ENCODE peak calls at places on chromosomes 5 and 9, in seven cellular contexts. V is HFFc6; E is cardiac fibroblast; I is dorsolateral prefrontal cortex; M is CD8-positive, alpha-beta T cell; S is AG09319; T is hepatocyte. N is an unnamed sample.

GRCh38 chr9:109052416-109052815 is 39.1 kb upstream of the CTNNAL1 start:
- DNase-seq in V (peak), E (peak), I (no peak), M (no peak), S (peak), T (no peak), N (no peak)

GRCh38 chr5:92777421-92777820 is 803.6 kb downstream of the NR2F1-AS1 start:
- DNase-seq in V (no peak), E (no peak), I (no peak), M (no peak), S (no peak), T (no peak), N (no peak)

GRCh38 chr9:105694320-105694847 is at the start of gene TMEM38B:
- DNase-seq in V (peak), E (peak), I (peak), M (peak), S (peak), T (peak), N (peak)

GRCh38 chr9:135608999-135609317 is 30.4 kb downstream of the GLT6D1 start:
- DNase-seq in V (no peak), E (no peak), I (no peak), M (no peak), S (no peak), T (no peak), N (no peak)

GRCh38 chr9:128818839-128819715 is 777 bp downstream of the ENDOG start:
- DNase-seq in V (no peak), E (peak), I (peak), M (peak), S (no peak), T (peak), N (peak)

GRCh38 chr5:140175367-140176027 is 509 bp downstream of the CYSTM1 start:
- DNase-seq in V (peak), E (peak), I (peak), M (peak), S (no peak), T (peak), N (peak)

GRCh38 chr5:1003296-1003937 is 5.2 kb upstream of the NKD2 start:
- DNase-seq in V (no peak), E (no peak), I (no peak), M (no peak), S (no peak), T (peak), N (peak)

GRCh38 chr5:128349044-128349629 is 188.9 kb downstream of the FBN2 start:
- DNase-seq in V (no peak), E (no peak), I (no peak), M (no peak), S (no peak), T (peak), N (peak)

GRCh38 chr5:101590384-101590783 is 687.3 kb upstream of the ST8SIA4 start:
- DNase-seq in V (no peak), E (no peak), I (no peak), M (no peak), S (no peak), T (no peak), N (peak)

GRCh38 chr9:126151031-126151670 is 175.5 kb upstream of the MVB12B start:
- DNase-seq in V (no peak), E (peak), I (peak), M (no peak), S (no peak), T (no peak), N (no peak)

GRCh38 chr9:86960938-86961337 is 13.6 kb upstream of the GAS1 start:
- DNase-seq in V (no peak), E (no peak), I (no peak), M (no peak), S (no peak), T (no peak), N (no peak)

GRCh38 chr5:76602094-76602726 is 21.0 kb downstream of the F2RL2 start:
- DNase-seq in V (no peak), E (peak), I (no peak), M (no peak), S (no peak), T (no peak), N (no peak)

GRCh38 chr5:172574845-172575170 is 66.3 kb upstream of the NEURL1B start:
- DNase-seq in V (no peak), E (no peak), I (no peak), M (no peak), S (no peak), T (no peak), N (no peak)

GRCh38 chr5:14871084-14871572 is 450 bp downstream of the ANKH start:
- DNase-seq in V (no peak), E (no peak), I (no peak), M (peak), S (no peak), T (peak), N (peak)

GRCh38 chr5:10303699-10304170 is 4.0 kb downstream of the CMBL start:
- DNase-seq in V (no peak), E (no peak), I (no peak), M (no peak), S (no peak), T (no peak), N (no peak)

GRCh38 chr5:318931-319601 is 2.4 kb upstream of the AHRR start:
- DNase-seq in V (no peak), E (no peak), I (no peak), M (no peak), S (no peak), T (no peak), N (no peak)

GRCh38 chr9:27673626-27674025 is 100.3 kb upstream of the C9orf72 start:
- DNase-seq in V (no peak), E (no peak), I (no peak), M (no peak), S (no peak), T (no peak), N (no peak)

GRCh38 chr9:123611228-123611627 is 255.2 kb downstream of the CRB2 start:
- DNase-seq in V (peak), E (peak), I (no peak), M (no peak), S (peak), T (no peak), N (no peak)

GRCh38 chr5:15740383-15740782 is 240.4 kb downstream of the FBXL7 start:
- DNase-seq in V (no peak), E (no peak), I (no peak), M (no peak), S (no peak), T (no peak), N (no peak)

GRCh38 chr5:126219616-126220015 is 203.6 kb upstream of the GRAMD2B start:
- DNase-seq in V (no peak), E (no peak), I (no peak), M (no peak), S (no peak), T (no peak), N (no peak)

GRCh38 chr9:110056062-110056461 is 151.9 kb downstream of the C9orf152 start:
- DNase-seq in V (no peak), E (no peak), I (no peak), M (no peak), S (no peak), T (no peak), N (no peak)

GRCh38 chr9:93267681-93268505 is 84.0 kb downstream of the WNK2 start:
- DNase-seq in V (no peak), E (no peak), I (no peak), M (no peak), S (no peak), T (peak), N (no peak)

GRCh38 chr9:5449521-5450359 is 602 bp upstream of the CD274 start:
- DNase-seq in V (no peak), E (no peak), I (no peak), M (no peak), S (no peak), T (no peak), N (peak)

GRCh38 chr5:84634256-84634655 is 249.6 kb upstream of the EDIL3 start:
- DNase-seq in V (no peak), E (no peak), I (no peak), M (no peak), S (no peak), T (no peak), N (no peak)

GRCh38 chr5:72380491-72381274 is 60.5 kb downstream of the PTCD2 start:
- DNase-seq in V (no peak), E (no peak), I (no peak), M (no peak), S (no peak), T (no peak), N (no peak)

GRCh38 chr5:16726538-16726946 is 109.7 kb upstream of the RETREG1 start:
- DNase-seq in V (no peak), E (peak), I (no peak), M (no peak), S (no peak), T (no peak), N (no peak)

GRCh38 chr5:66741394-66741793 is 145.2 kb downstream of the MAST4 start:
- DNase-seq in V (no peak), E (no peak), I (no peak), M (no peak), S (no peak), T (peak), N (no peak)

GRCh38 chr5:180803181-180804128 is 849 bp upstream of the MGAT1 start:
- DNase-seq in V (no peak), E (peak), I (peak), M (peak), S (no peak), T (peak), N (no peak)

GRCh38 chr9:136538599-136539426 is 7.0 kb downstream of the NOTCH1 start:
- DNase-seq in V (no peak), E (peak), I (no peak), M (peak), S (no peak), T (no peak), N (no peak)

GRCh38 chr9:110260911-110261310 is 4.6 kb upstream of the TXN start:
- DNase-seq in V (no peak), E (no peak), I (no peak), M (no peak), S (no peak), T (no peak), N (no peak)

GRCh38 chr9:105415344-105415980 is 32.4 kb upstream of the FSD1L start:
- DNase-seq in V (no peak), E (peak), I (no peak), M (peak), S (no peak), T (peak), N (peak)

GRCh38 chr9:19028835-19029451 is 4.1 kb downstream of the SAXO1 start:
- DNase-seq in V (peak), E (peak), I (no peak), M (no peak), S (peak), T (peak), N (peak)

GRCh38 chr9:134484479-134484878 is 157.1 kb upstream of the COL5A1 start:
- DNase-seq in V (no peak), E (no peak), I (peak), M (no peak), S (no peak), T (no peak), N (no peak)
- TF ChIP-seq CTCF in V (no peak), E (no peak), I (no peak), M (no peak), S (no peak), T (no peak), N (no peak)

GRCh38 chr9:21081451-21081850 is 3.7 kb upstream of the IFNB1 start:
- DNase-seq in V (no peak), E (no peak), I (no peak), M (no peak), S (no peak), T (no peak), N (no peak)

GRCh38 chr9:21075484-21075883 is 2.3 kb downstream of the IFNB1 start:
- DNase-seq in V (no peak), E (no peak), I (no peak), M (no peak), S (no peak), T (no peak), N (no peak)

GRCh38 chr9:21077842-21078241 is at the start of gene IFNB1:
- DNase-seq in V (no peak), E (no peak), I (no peak), M (no peak), S (no peak), T (no peak), N (no peak)

GRCh38 chr9:21080793-21081192 is 3.1 kb upstream of the IFNB1 start:
- DNase-seq in V (no peak), E (no peak), I (no peak), M (no peak), S (no peak), T (no peak), N (no peak)

GRCh38 chr9:21078702-21079101 is 960 bp upstream of the IFNB1 start:
- DNase-seq in V (no peak), E (no peak), I (no peak), M (no peak), S (no peak), T (no peak), N (no peak)
- TF ChIP-seq CTCF in V (peak), E (no peak), I (no peak), M (no peak), S (no peak), T (no peak), N (no peak)

GRCh38 chr9:2874001-2874750 is 30.3 kb upstream of the PUM3 start:
- DNase-seq in V (no peak), E (peak), I (no peak), M (no peak), S (no peak), T (no peak), N (no peak)

GRCh38 chr9:2875218-2875977 is 31.5 kb upstream of the PUM3 start:
- DNase-seq in V (no peak), E (no peak), I (no peak), M (no peak), S (no peak), T (no peak), N (no peak)

GRCh38 chr9:2872941-2873323 is 29.0 kb upstream of the PUM3 start:
- DNase-seq in V (no peak), E (no peak), I (no peak), M (peak), S (no peak), T (no peak), N (no peak)

GRCh38 chr9:2870340-2870739 is 26.4 kb upstream of the PUM3 start:
- DNase-seq in V (no peak), E (no peak), I (no peak), M (no peak), S (no peak), T (no peak), N (no peak)

GRCh38 chr9:2872307-2872940 is 28.5 kb upstream of the PUM3 start:
- DNase-seq in V (peak), E (peak), I (no peak), M (no peak), S (no peak), T (peak), N (no peak)
- TF ChIP-seq CTCF in V (peak), E (peak), I (peak), M (no peak), S (peak), T (peak), N (no peak)

GRCh38 chr5:56314536-56314935 is 81.4 kb upstream of the ANKRD55 start:
- DNase-seq in V (no peak), E (no peak), I (no peak), M (no peak), S (no peak), T (peak), N (peak)
- TF ChIP-seq CTCF in V (peak), E (peak), I (peak), M (peak), S (peak), T (peak), N (peak)

N was measured in MCF 10A.